ENCODE peak calls at places on chromosomes 2 and 18, in eight cellular contexts. One of them, this sample, is unnamed.
A peak's percentile ranks its signal among the peaks of the same experiment; 100 is the strongest.

GRCh38 chr2:223100061-223100511 is 48.1 kb downstream of the KCNE4 start:
- DNase-seq in CD8-positive, alpha-beta T cell: no peak
- DNase-seq in RWPE1: no peak
- DNase-seq in left ventricle myocardium inferior: peak; percentile 68
- DNase-seq in stomach: no peak
- DNase-seq in ovary: peak; percentile 70
- DNase-seq in prostate gland: no peak
- DNase-seq in A549: no peak
- DNase-seq in this sample: no peak

GRCh38 chr2:217277646-217278048 is 417.8 kb upstream of the TNP1 start:
- DNase-seq in CD8-positive, alpha-beta T cell: no peak
- DNase-seq in RWPE1: peak; percentile 50
- DNase-seq in left ventricle myocardium inferior: no peak
- DNase-seq in stomach: no peak
- DNase-seq in ovary: no peak
- DNase-seq in prostate gland: no peak
- DNase-seq in A549: peak; percentile 37
- DNase-seq in this sample: peak; percentile 68

GRCh38 chr2:119730598-119731278 is 29.0 kb upstream of the PTPN4 start:
- DNase-seq in CD8-positive, alpha-beta T cell: no peak
- DNase-seq in RWPE1: peak; percentile 36
- DNase-seq in left ventricle myocardium inferior: no peak
- DNase-seq in stomach: peak; percentile 1
- DNase-seq in ovary: no peak
- DNase-seq in prostate gland: no peak
- DNase-seq in A549: no peak
- DNase-seq in this sample: peak; percentile 76

GRCh38 chr18:8769509-8769908 is 64.2 kb downstream of the MTCL1 start:
- DNase-seq in CD8-positive, alpha-beta T cell: no peak
- DNase-seq in RWPE1: no peak
- DNase-seq in left ventricle myocardium inferior: no peak
- DNase-seq in stomach: no peak
- DNase-seq in ovary: no peak
- DNase-seq in prostate gland: no peak
- DNase-seq in A549: no peak
- DNase-seq in this sample: no peak

GRCh38 chr2:159098815-159099455 is 130.5 kb downstream of the TANC1 start:
- DNase-seq in CD8-positive, alpha-beta T cell: no peak
- DNase-seq in RWPE1: no peak
- DNase-seq in left ventricle myocardium inferior: no peak
- DNase-seq in stomach: no peak
- DNase-seq in ovary: no peak
- DNase-seq in prostate gland: no peak
- DNase-seq in A549: no peak
- DNase-seq in this sample: peak; percentile 18

GRCh38 chr18:67517224-67517765 is 775 bp upstream of the DSEL start:
- DNase-seq in CD8-positive, alpha-beta T cell: no peak
- DNase-seq in RWPE1: no peak
- DNase-seq in left ventricle myocardium inferior: peak; percentile 20
- DNase-seq in stomach: no peak
- DNase-seq in ovary: peak; percentile 46
- DNase-seq in prostate gland: no peak
- DNase-seq in A549: no peak
- DNase-seq in this sample: no peak

GRCh38 chr2:83022631-83023210 is 1436.4 kb downstream of the SUCLG1 start:
- DNase-seq in CD8-positive, alpha-beta T cell: no peak
- DNase-seq in RWPE1: no peak
- DNase-seq in left ventricle myocardium inferior: no peak
- DNase-seq in stomach: no peak
- DNase-seq in ovary: no peak
- DNase-seq in prostate gland: no peak
- DNase-seq in A549: no peak
- DNase-seq in this sample: no peak

GRCh38 chr2:169091761-169092523 is 22.6 kb downstream of the DHRS9 start:
- DNase-seq in CD8-positive, alpha-beta T cell: no peak
- DNase-seq in RWPE1: peak; percentile 85
- DNase-seq in left ventricle myocardium inferior: no peak
- DNase-seq in stomach: peak; percentile 74
- DNase-seq in ovary: no peak
- DNase-seq in prostate gland: peak; percentile 65
- DNase-seq in A549: no peak
- DNase-seq in this sample: peak; percentile 51

GRCh38 chr2:49714433-49714832 is 560.1 kb upstream of the FSHR start:
- DNase-seq in CD8-positive, alpha-beta T cell: no peak
- DNase-seq in RWPE1: no peak
- DNase-seq in left ventricle myocardium inferior: no peak
- DNase-seq in stomach: peak; percentile 32
- DNase-seq in ovary: no peak
- DNase-seq in prostate gland: no peak
- DNase-seq in A549: no peak
- DNase-seq in this sample: no peak

GRCh38 chr2:44838116-44838790 is 103.2 kb upstream of the SIX3 start:
- DNase-seq in CD8-positive, alpha-beta T cell: no peak
- DNase-seq in RWPE1: no peak
- DNase-seq in left ventricle myocardium inferior: no peak
- DNase-seq in stomach: no peak
- DNase-seq in ovary: no peak
- DNase-seq in prostate gland: no peak
- DNase-seq in A549: no peak
- DNase-seq in this sample: no peak

GRCh38 chr18:46946656-46947282 is 29.4 kb downstream of the KATNAL2 start:
- DNase-seq in CD8-positive, alpha-beta T cell: no peak
- DNase-seq in RWPE1: peak; percentile 83
- DNase-seq in left ventricle myocardium inferior: peak; percentile 81
- DNase-seq in stomach: peak; percentile 84
- DNase-seq in ovary: peak; percentile 77
- DNase-seq in prostate gland: peak; percentile 28
- DNase-seq in A549: peak; percentile 88
- DNase-seq in this sample: no peak

GRCh38 chr2:237685408-237685807 is 58.0 kb downstream of the LRRFIP1 start:
- DNase-seq in CD8-positive, alpha-beta T cell: no peak
- DNase-seq in RWPE1: no peak
- DNase-seq in left ventricle myocardium inferior: no peak
- DNase-seq in stomach: no peak
- DNase-seq in ovary: no peak
- DNase-seq in prostate gland: no peak
- DNase-seq in A549: no peak
- DNase-seq in this sample: no peak

GRCh38 chr2:227767830-227768229 is 22.1 kb downstream of the SCYGR8 start:
- DNase-seq in CD8-positive, alpha-beta T cell: no peak
- DNase-seq in RWPE1: no peak
- DNase-seq in left ventricle myocardium inferior: no peak
- DNase-seq in stomach: no peak
- DNase-seq in ovary: no peak
- DNase-seq in prostate gland: no peak
- DNase-seq in A549: no peak
- DNase-seq in this sample: no peak

GRCh38 chr2:202171246-202171833 is 67.1 kb downstream of the SUMO1 start:
- DNase-seq in CD8-positive, alpha-beta T cell: no peak
- DNase-seq in RWPE1: no peak
- DNase-seq in left ventricle myocardium inferior: no peak
- DNase-seq in stomach: no peak
- DNase-seq in ovary: peak; percentile 31
- DNase-seq in prostate gland: no peak
- DNase-seq in A549: no peak
- DNase-seq in this sample: no peak

GRCh38 chr2:238425979-238426567 is 654 bp upstream of the ASB1 start:
- DNase-seq in CD8-positive, alpha-beta T cell: no peak
- DNase-seq in RWPE1: no peak
- DNase-seq in left ventricle myocardium inferior: no peak
- DNase-seq in stomach: peak; percentile 25
- DNase-seq in ovary: peak; percentile 43
- DNase-seq in prostate gland: no peak
- DNase-seq in A549: peak; percentile 54
- DNase-seq in this sample: no peak

GRCh38 chr2:176136375-176137248 is 7.1 kb downstream of the HOXD8 start:
- DNase-seq in CD8-positive, alpha-beta T cell: no peak
- DNase-seq in RWPE1: no peak
- DNase-seq in left ventricle myocardium inferior: no peak
- DNase-seq in stomach: no peak
- DNase-seq in ovary: peak; percentile 70
- DNase-seq in prostate gland: no peak
- DNase-seq in A549: no peak
- DNase-seq in this sample: no peak

DNA sequence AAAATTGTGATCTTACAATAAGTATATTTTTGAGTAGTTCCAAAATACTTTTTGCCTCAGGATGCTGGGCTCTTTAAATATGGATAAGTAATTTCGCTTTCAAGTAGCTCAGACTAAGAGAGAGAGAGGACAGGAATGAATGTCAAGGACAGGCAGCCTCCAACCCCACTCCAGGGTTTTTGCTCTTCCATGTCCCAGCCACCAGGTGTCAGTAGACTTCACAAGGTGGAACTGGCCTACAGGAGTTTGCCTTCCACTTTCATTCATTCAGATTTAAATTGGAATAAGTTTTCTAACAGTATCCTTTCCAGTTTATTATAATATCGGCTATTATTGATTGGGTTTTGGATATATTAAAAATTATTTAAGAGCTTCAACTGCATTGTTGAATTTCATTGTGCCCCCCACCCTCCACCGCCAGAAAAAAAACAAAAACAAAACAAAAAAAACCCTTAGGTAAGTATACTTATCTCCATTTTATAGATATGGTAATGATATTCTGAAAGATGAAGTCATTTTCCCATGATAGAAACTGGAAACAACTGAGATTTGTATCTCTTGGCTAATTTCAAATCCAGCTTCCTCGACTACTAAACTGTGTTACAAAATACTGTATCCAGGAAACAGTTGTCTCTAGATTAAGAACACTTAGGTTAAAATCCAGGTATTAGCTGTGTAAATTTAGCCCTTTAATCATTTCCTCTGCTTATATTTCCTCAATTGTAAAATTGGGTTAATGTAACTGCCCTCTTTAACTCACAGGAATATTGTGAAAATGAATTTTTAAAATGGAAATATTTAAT is 793.1 kb downstream of the ERBB4 start:
- DNase-seq in CD8-positive, alpha-beta T cell: no peak
- DNase-seq in RWPE1: peak; percentile 56
- DNase-seq in left ventricle myocardium inferior: no peak
- DNase-seq in stomach: peak; percentile 47
- DNase-seq in ovary: no peak
- DNase-seq in prostate gland: peak; percentile 22
- DNase-seq in A549: peak; percentile 6
- DNase-seq in this sample: peak; percentile 6
- H3K27ac ChIP-seq in CD8-positive, alpha-beta T cell: no peak overlapping the region
- H3K27ac ChIP-seq in RWPE1: no peak overlapping the region
- H3K27ac ChIP-seq in left ventricle myocardium inferior: no peak overlapping the region
- H3K27ac ChIP-seq in stomach: no peak overlapping the region
- H3K27ac ChIP-seq in ovary: no peak overlapping the region
- H3K27ac ChIP-seq in prostate gland: no peak overlapping the region
- H3K27ac ChIP-seq in A549: no peak overlapping the region
- H3K27ac ChIP-seq in this sample: no peak overlapping the region

GRCh38 chr2:212538156-212539144 is at the start of gene ERBB4:
- DNase-seq in CD8-positive, alpha-beta T cell: no peak
- DNase-seq in RWPE1: no peak
- DNase-seq in left ventricle myocardium inferior: peak; percentile 41
- DNase-seq in stomach: peak; percentile 32
- DNase-seq in ovary: peak; percentile 17
- DNase-seq in prostate gland: peak; percentile 11
- DNase-seq in A549: no peak
- DNase-seq in this sample: no peak
- H3K27ac ChIP-seq in CD8-positive, alpha-beta T cell: no peak within 1 kb of the TSS
- H3K27ac ChIP-seq in RWPE1: no peak within 1 kb of the TSS
- H3K27ac ChIP-seq in left ventricle myocardium inferior: peak within 1 kb of the TSS; percentile 76
- H3K27ac ChIP-seq in stomach: peak within 1 kb of the TSS; percentile 46
- H3K27ac ChIP-seq in ovary: no peak within 1 kb of the TSS
- H3K27ac ChIP-seq in prostate gland: peak within 1 kb of the TSS; percentile 11
- H3K27ac ChIP-seq in A549: peak within 1 kb of the TSS; percentile 44
- H3K27ac ChIP-seq in this sample: no peak within 1 kb of the TSS

GRCh38 chr2:99417396-99417795 is 72.4 kb downstream of the REV1 start:
- DNase-seq in CD8-positive, alpha-beta T cell: no peak
- DNase-seq in RWPE1: no peak
- DNase-seq in left ventricle myocardium inferior: no peak
- DNase-seq in stomach: no peak
- DNase-seq in ovary: no peak
- DNase-seq in prostate gland: no peak
- DNase-seq in A549: no peak
- DNase-seq in this sample: no peak

GRCh38 chr2:99422599-99422998 is 67.2 kb downstream of the REV1 start:
- DNase-seq in CD8-positive, alpha-beta T cell: no peak
- DNase-seq in RWPE1: no peak
- DNase-seq in left ventricle myocardium inferior: no peak
- DNase-seq in stomach: no peak
- DNase-seq in ovary: no peak
- DNase-seq in prostate gland: no peak
- DNase-seq in A549: no peak
- DNase-seq in this sample: no peak

GRCh38 chr2:99421469-99421868 is 68.3 kb downstream of the REV1 start:
- DNase-seq in CD8-positive, alpha-beta T cell: no peak
- DNase-seq in RWPE1: no peak
- DNase-seq in left ventricle myocardium inferior: no peak
- DNase-seq in stomach: no peak
- DNase-seq in ovary: no peak
- DNase-seq in prostate gland: no peak
- DNase-seq in A549: no peak
- DNase-seq in this sample: no peak

GRCh38 chr2:99420031-99420430 is 69.8 kb downstream of the REV1 start:
- DNase-seq in CD8-positive, alpha-beta T cell: no peak
- DNase-seq in RWPE1: peak; percentile 16
- DNase-seq in left ventricle myocardium inferior: no peak
- DNase-seq in stomach: no peak
- DNase-seq in ovary: no peak
- DNase-seq in prostate gland: no peak
- DNase-seq in A549: no peak
- DNase-seq in this sample: no peak

GRCh38 chr2:99420751-99421299 is 69.0 kb downstream of the REV1 start:
- DNase-seq in CD8-positive, alpha-beta T cell: no peak
- DNase-seq in RWPE1: no peak
- DNase-seq in left ventricle myocardium inferior: no peak
- DNase-seq in stomach: no peak
- DNase-seq in ovary: no peak
- DNase-seq in prostate gland: no peak
- DNase-seq in A549: no peak
- DNase-seq in this sample: no peak
- H3K27ac ChIP-seq in CD8-positive, alpha-beta T cell: no peak overlapping the region
- H3K27ac ChIP-seq in RWPE1: no peak overlapping the region
- H3K27ac ChIP-seq in left ventricle myocardium inferior: peak overlapping the region; percentile 58
- H3K27ac ChIP-seq in stomach: no peak overlapping the region
- H3K27ac ChIP-seq in ovary: no peak overlapping the region
- H3K27ac ChIP-seq in prostate gland: no peak overlapping the region
- H3K27ac ChIP-seq in A549: peak overlapping the region; percentile 65
- H3K27ac ChIP-seq in this sample: no peak overlapping the region

DNA sequence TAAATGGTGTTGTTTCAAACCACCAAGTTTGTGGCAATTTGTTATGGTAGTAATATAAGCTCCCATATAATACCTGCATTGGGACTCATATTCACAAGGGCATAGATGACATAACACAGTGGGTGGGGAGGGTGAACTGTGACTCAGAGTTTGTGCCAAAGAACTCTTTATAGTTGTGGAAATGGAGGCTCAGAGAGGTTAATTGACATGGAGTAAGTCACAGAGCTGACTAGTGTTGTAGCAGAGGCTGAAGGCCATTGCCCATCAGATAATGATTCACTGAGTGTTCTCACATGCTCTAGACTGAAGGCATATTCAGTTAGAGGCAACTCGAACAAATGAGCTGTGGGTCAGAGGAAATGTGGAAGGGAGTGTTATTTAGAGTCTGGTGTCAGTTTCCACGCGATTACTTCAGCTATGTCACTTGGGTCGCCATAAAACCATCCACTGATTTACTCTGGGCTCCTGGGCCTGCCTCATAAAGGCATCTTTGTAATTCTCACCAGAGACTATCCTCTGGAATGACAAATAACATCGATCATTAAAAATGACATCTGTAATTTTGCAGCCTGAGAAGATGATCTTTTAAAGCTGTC is 264.7 kb downstream of the CCDC85A start:
- DNase-seq in CD8-positive, alpha-beta T cell: no peak
- DNase-seq in RWPE1: no peak
- DNase-seq in left ventricle myocardium inferior: no peak
- DNase-seq in stomach: no peak
- DNase-seq in ovary: no peak
- DNase-seq in prostate gland: peak; percentile 7
- DNase-seq in A549: peak; percentile 5
- DNase-seq in this sample: peak; percentile 34
- H3K27ac ChIP-seq in CD8-positive, alpha-beta T cell: no peak overlapping the region
- H3K27ac ChIP-seq in RWPE1: no peak overlapping the region
- H3K27ac ChIP-seq in left ventricle myocardium inferior: no peak overlapping the region
- H3K27ac ChIP-seq in stomach: no peak overlapping the region
- H3K27ac ChIP-seq in ovary: no peak overlapping the region
- H3K27ac ChIP-seq in prostate gland: peak overlapping the region; percentile 15
- H3K27ac ChIP-seq in A549: peak overlapping the region; percentile 92
- H3K27ac ChIP-seq in this sample: peak overlapping the region; percentile 96